ENCODE peak calls at places on chromosomes 2 and 18, in ten cellular contexts. S is tibial artery, F is foreskin fibroblast, E is left ventricle myocardium inferior, T is brain microvascular endothelial cell, N is AG04450, Q is choroid plexus epithelial cell, W is AG09319, X is fibroblast of lung, D is endothelial cell. V is an unnamed sample.

GRCh38 chr2:216351172-216351925 is 20.9 kb downstream of the MARCHF4 start:
- DNase-seq in S (no peak), F (no peak), E (no peak), T (no peak), N (no peak), Q (peak), W (no peak), X (peak), D (no peak), V (no peak)

GRCh38 chr2:24919100-24919976 is 699 bp downstream of the ADCY3 start:
- DNase-seq in S (peak), F (peak), E (no peak), T (no peak), N (no peak), Q (no peak), W (no peak), X (peak), D (peak), V (no peak)

GRCh38 chr2:219851169-219851568 is 223.7 kb downstream of the SLC4A3 start:
- DNase-seq in S (no peak), F (no peak), E (no peak), T (no peak), N (no peak), Q (no peak), W (no peak), X (no peak), D (no peak), V (no peak)

GRCh38 chr2:85277416-85278158 is 50.2 kb downstream of the TGOLN2 start:
- DNase-seq in S (no peak), F (peak), E (peak), T (peak), N (peak), Q (peak), W (peak), X (peak), D (no peak), V (no peak)

GRCh38 chr18:79577451-79578395 is 101.9 kb upstream of the CTDP1 start:
- DNase-seq in S (peak), F (no peak), E (peak), T (peak), N (no peak), Q (peak), W (no peak), X (no peak), D (no peak), V (peak)

GRCh38 chr2:206438196-206438727 is 5.1 kb upstream of the ADAM23 start:
- DNase-seq in S (no peak), F (peak), E (no peak), T (no peak), N (no peak), Q (no peak), W (no peak), X (peak), D (no peak), V (no peak)

GRCh38 chr18:48191494-48191893 is 217.7 kb downstream of the ZBTB7C start:
- DNase-seq in S (no peak), F (no peak), E (no peak), T (no peak), N (no peak), Q (no peak), W (no peak), X (no peak), D (no peak), V (no peak)

GRCh38 chr18:63339920-63340484 is 20.4 kb upstream of the BCL2 start:
- DNase-seq in S (no peak), F (peak), E (no peak), T (no peak), N (no peak), Q (peak), W (peak), X (peak), D (peak), V (no peak)

GRCh38 chr2:235495373-235496238 is 1.8 kb downstream of the AGAP1 start:
- DNase-seq in S (no peak), F (no peak), E (no peak), T (no peak), N (no peak), Q (no peak), W (no peak), X (no peak), D (no peak), V (no peak)

GRCh38 chr18:34709631-34710429 is at the start of gene DTNA:
- DNase-seq in S (no peak), F (peak), E (no peak), T (peak), N (peak), Q (peak), W (peak), X (peak), D (no peak), V (no peak)

GRCh38 chr18:44766461-44766860 is 85.8 kb downstream of the SETBP1 start:
- DNase-seq in S (no peak), F (no peak), E (no peak), T (no peak), N (no peak), Q (no peak), W (no peak), X (no peak), D (no peak), V (no peak)

GRCh38 chr2:237319086-237319820 is 94.7 kb downstream of the COL6A3 start:
- DNase-seq in S (no peak), F (no peak), E (no peak), T (no peak), N (no peak), Q (no peak), W (no peak), X (no peak), D (no peak), V (no peak)

GRCh38 chr2:10524841-10525572 is 76.9 kb upstream of the ODC1 start:
- DNase-seq in S (peak), F (no peak), E (no peak), T (no peak), N (no peak), Q (no peak), W (no peak), X (no peak), D (no peak), V (no peak)

GRCh38 chr2:220001693-220002260 is 374.3 kb downstream of the SLC4A3 start:
- DNase-seq in S (no peak), F (peak), E (no peak), T (no peak), N (no peak), Q (peak), W (no peak), X (peak), D (no peak), V (no peak)

GRCh38 chr2:217988014-217988839 is 14.6 kb downstream of the TNS1 start:
- DNase-seq in S (peak), F (peak), E (peak), T (peak), N (no peak), Q (peak), W (no peak), X (peak), D (peak), V (peak)

GRCh38 chr2:67840460-67841068 is 222.2 kb downstream of the C1D start:
- DNase-seq in S (peak), F (peak), E (peak), T (peak), N (peak), Q (peak), W (peak), X (peak), D (peak), V (peak)

GRCh38 chr18:50559750-50560680 is at the start of gene MAPK4:
- DNase-seq in S (peak), F (peak), E (peak), T (no peak), N (no peak), Q (peak), W (no peak), X (peak), D (peak), V (no peak)

GRCh38 chr2:19138264-19138825 is 220.1 kb downstream of the OSR1 start:
- DNase-seq in S (no peak), F (no peak), E (no peak), T (no peak), N (no peak), Q (no peak), W (no peak), X (no peak), D (no peak), V (no peak)

GRCh38 chr18:908631-909621 is 4.3 kb downstream of the ADCYAP1 start:
- DNase-seq in S (no peak), F (peak), E (no peak), T (no peak), N (no peak), Q (no peak), W (no peak), X (no peak), D (peak), V (no peak)

GRCh38 chr2:164617466-164617865 is 3.8 kb downstream of the GRB14 start:
- DNase-seq in S (no peak), F (peak), E (no peak), T (peak), N (no peak), Q (peak), W (no peak), X (no peak), D (no peak), V (no peak)

GRCh38 chr2:69092857-69093256 is 79.9 kb downstream of the ANTXR1 start:
- DNase-seq in S (no peak), F (peak), E (no peak), T (no peak), N (no peak), Q (no peak), W (no peak), X (no peak), D (no peak), V (no peak)

GRCh38 chr2:104758199-104758620 is 95.7 kb upstream of the POU3F3 start:
- DNase-seq in S (no peak), F (peak), E (no peak), T (peak), N (no peak), Q (peak), W (no peak), X (no peak), D (no peak), V (no peak)

GRCh38 chr2:239768907-239769573 is 256.1 kb downstream of the NDUFA10 start:
- DNase-seq in S (peak), F (no peak), E (no peak), T (no peak), N (no peak), Q (no peak), W (no peak), X (no peak), D (no peak), V (no peak)

GRCh38 chr2:226794751-226795171 is 4.9 kb downstream of the IRS1 start:
- DNase-seq in S (no peak), F (peak), E (no peak), T (peak), N (no peak), Q (peak), W (no peak), X (peak), D (no peak), V (no peak)

GRCh38 chr18:61948196-61948800 is 55.5 kb upstream of the RNF152 start:
- DNase-seq in S (no peak), F (peak), E (no peak), T (peak), N (peak), Q (peak), W (no peak), X (peak), D (no peak), V (no peak)

GRCh38 chr2:227745594-227745993 is at the start of gene SCYGR8:
- DNase-seq in S (no peak), F (no peak), E (no peak), T (no peak), N (no peak), Q (no peak), W (no peak), X (no peak), D (no peak), V (no peak)

DNA sequence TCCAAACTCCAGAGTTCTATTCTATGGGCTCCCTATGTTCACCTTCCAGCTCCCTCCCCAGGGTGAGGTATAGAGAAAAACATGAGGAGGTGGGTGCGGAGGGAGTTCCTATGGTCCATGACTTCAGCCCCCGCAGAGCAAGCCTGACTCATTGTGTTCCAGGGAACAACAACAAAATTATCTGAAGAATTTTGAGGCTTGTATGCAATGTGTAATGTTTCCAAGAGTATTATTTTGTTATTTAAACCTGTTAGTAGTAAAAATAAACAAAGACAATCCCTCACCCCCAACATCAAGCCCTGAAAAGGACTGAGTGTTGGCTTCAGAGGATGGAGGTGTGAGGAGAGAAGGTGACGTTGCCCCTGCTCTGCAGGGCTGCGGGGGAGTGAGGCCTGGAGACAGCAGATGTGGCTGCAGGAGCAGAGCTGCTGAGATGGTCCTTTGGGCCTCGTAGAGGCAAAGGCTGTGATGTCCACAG is 29.0 kb downstream of the LAMA3 start:
- DNase-seq in S (no peak), F (peak), E (no peak), T (peak), N (peak), Q (peak), W (peak), X (peak), D (no peak), V (no peak)
- TF ChIP-seq CTCF in S (no peak), F (no peak), E (no peak), T (no peak), N (no peak), Q (no peak), W (no peak), X (no peak), D (no peak), V (no peak)

GRCh38 chr18:60413944-60414547 is 41.5 kb upstream of the MC4R start:
- DNase-seq in S (no peak), F (peak), E (no peak), T (no peak), N (no peak), Q (peak), W (no peak), X (peak), D (peak), V (no peak)
- TF ChIP-seq CTCF in S (no peak), F (peak), E (no peak), T (peak), N (peak), Q (peak), W (peak), X (peak), D (peak), V (no peak)

DNA sequence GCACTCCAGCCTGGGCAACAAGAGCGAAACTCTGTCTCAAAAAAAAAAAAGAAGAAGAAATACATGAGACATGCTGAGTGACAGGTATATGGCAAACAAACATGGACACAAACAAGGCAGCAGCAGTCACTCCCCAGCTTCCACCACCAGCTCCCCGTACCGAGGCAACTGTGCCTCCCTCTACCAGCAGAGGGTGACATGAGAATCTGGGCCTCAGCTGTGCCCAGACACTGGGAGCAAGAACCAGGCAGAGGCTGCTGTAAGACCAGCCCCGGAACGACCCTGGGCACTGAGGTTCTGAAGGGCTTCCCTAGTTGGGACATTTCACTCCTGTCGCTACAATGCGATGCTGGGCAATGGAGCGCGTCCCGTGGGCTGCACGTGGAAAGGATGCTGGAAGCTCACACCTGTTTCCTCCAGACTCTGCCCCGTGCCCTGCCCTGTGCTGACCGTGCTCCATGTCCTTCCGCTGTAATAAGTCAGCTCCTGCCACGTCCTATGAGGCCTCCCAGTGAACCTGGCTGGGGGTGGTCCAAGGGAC is 37.1 kb downstream of the BOK start:
- DNase-seq in S (peak), F (no peak), E (no peak), T (no peak), N (no peak), Q (peak), W (no peak), X (no peak), D (no peak), V (no peak)
- TF ChIP-seq CTCF in S (no peak), F (peak), E (no peak), T (peak), N (peak), Q (peak), W (peak), X (peak), D (no peak), V (no peak)

GRCh38 chr18:37483984-37484892 is 81.4 kb downstream of the CELF4 start:
- DNase-seq in S (no peak), F (no peak), E (no peak), T (no peak), N (no peak), Q (no peak), W (no peak), X (no peak), D (no peak), V (no peak)

GRCh38 chr18:37487400-37487831 is 78.2 kb downstream of the CELF4 start:
- DNase-seq in S (no peak), F (no peak), E (no peak), T (no peak), N (no peak), Q (no peak), W (no peak), X (no peak), D (peak), V (no peak)

GRCh38 chr18:37486848-37487247 is 78.8 kb downstream of the CELF4 start:
- DNase-seq in S (no peak), F (no peak), E (no peak), T (no peak), N (no peak), Q (no peak), W (no peak), X (no peak), D (no peak), V (no peak)

GRCh38 chr18:37483221-37483971 is 82.2 kb downstream of the CELF4 start:
- DNase-seq in S (no peak), F (peak), E (no peak), T (peak), N (no peak), Q (peak), W (no peak), X (peak), D (peak), V (no peak)

GRCh38 chr18:37484893-37485834 is 80.4 kb downstream of the CELF4 start:
- DNase-seq in S (no peak), F (peak), E (no peak), T (no peak), N (no peak), Q (peak), W (no peak), X (peak), D (peak), V (no peak)
- TF ChIP-seq CTCF in S (no peak), F (no peak), E (peak), T (no peak), N (no peak), Q (no peak), W (peak), X (no peak), D (peak), V (no peak)

GRCh38 chr18:59646228-59646945 is 50.8 kb downstream of the CCBE1 start:
- DNase-seq in S (no peak), F (no peak), E (no peak), T (no peak), N (no peak), Q (no peak), W (no peak), X (peak), D (no peak), V (no peak)
- TF ChIP-seq CTCF in S (no peak), F (no peak), E (no peak), T (peak), N (no peak), Q (peak), W (no peak), X (no peak), D (no peak), V (no peak)

DNA sequence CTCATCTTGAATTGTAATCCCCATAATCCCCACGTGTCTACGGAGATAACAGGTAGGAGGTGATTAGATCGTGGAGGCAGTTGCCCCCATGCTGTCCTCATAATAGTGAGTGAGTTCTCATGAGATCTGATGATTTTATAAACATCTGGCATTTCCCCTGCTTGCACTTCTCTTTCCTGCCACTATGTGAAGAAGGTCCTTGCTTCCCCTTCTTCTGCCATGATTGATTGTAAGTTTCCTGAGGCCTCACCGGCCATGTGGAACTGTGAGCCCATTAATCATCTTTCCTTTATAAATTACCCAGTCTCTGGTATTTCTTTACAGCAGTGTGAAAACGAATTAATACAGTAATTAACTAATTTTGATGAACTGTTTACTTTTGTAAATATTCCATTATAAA is 582.5 kb downstream of the TSN start:
- DNase-seq in S (no peak), F (no peak), E (no peak), T (no peak), N (no peak), Q (no peak), W (no peak), X (no peak), D (no peak), V (no peak)
- TF ChIP-seq CTCF in S (no peak), F (no peak), E (no peak), T (peak), N (no peak), Q (no peak), W (no peak), X (no peak), D (peak), V (no peak)

DNA sequence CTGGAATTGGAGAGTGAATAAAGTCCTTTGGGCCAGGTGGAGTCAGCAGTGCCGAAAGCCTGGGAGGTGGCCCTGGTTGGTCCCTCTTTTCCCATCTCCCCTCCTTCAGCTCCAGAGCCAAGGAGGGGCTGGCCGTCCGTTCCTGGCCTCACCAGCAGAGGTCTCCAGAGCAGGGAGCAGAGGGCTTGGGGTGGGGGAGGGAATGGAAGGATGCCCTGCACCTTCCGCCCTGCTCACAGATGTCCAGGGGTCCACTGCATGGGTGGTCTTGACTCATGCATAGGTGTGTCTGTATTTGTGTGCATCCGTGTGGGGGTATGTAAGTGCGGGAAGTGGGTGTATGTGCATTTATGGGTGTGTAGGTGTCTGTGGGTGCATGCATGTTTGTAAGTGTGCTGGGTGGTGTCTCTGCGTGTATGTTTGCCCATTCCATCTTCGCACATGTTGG is 201.9 kb downstream of the ZFP36L2 start:
- DNase-seq in S (peak), F (peak), E (peak), T (peak), N (no peak), Q (peak), W (no peak), X (peak), D (peak), V (no peak)
- TF ChIP-seq CTCF in S (peak), F (peak), E (peak), T (peak), N (peak), Q (peak), W (peak), X (peak), D (peak), V (no peak)

GRCh38 chr2:179899666-179900065 is 38.3 kb upstream of the ZNF385B start:
- DNase-seq in S (no peak), F (no peak), E (no peak), T (no peak), N (no peak), Q (no peak), W (no peak), X (no peak), D (no peak), V (no peak)

GRCh38 chr2:179893616-179894015 is 32.2 kb upstream of the ZNF385B start:
- DNase-seq in S (no peak), F (no peak), E (no peak), T (no peak), N (no peak), Q (no peak), W (no peak), X (no peak), D (no peak), V (no peak)

GRCh38 chr2:179900655-179901054 is 39.2 kb upstream of the ZNF385B start:
- DNase-seq in S (no peak), F (peak), E (no peak), T (no peak), N (no peak), Q (no peak), W (no peak), X (peak), D (no peak), V (no peak)

DNA sequence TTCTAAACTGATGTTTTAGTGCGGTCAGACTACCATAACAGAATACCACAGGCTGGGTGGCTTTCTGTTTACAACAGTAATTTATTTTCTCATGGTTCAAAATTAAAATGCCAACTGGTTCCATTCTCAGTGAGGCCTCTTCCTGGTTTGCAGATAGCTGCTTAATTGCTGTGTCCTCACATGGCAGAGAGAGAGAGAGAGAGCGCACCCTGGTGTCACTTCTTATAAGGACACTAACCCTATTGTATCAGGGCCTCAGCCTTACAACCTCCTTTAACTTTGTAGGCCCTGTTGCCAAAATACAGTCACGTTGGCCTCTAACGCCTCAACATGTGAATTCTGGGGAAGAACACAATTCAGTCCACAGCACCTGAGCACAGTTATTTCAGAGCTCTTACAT is 37.5 kb upstream of the ZNF385B start:
- DNase-seq in S (no peak), F (peak), E (no peak), T (peak), N (no peak), Q (peak), W (no peak), X (peak), D (peak), V (no peak)
- TF ChIP-seq CTCF in S (no peak), F (peak), E (no peak), T (peak), N (peak), Q (peak), W (peak), X (peak), D (peak), V (no peak)

V was measured in omental fat pad.